ENCODE peak calls at places on chromosomes 4 and X, in seven cellular contexts. X, L, R, W, Q, Y and T are unnamed samples.

GRCh38 chrX:128698528-128698927 is 646.3 kb upstream of the ACTRT1 start:
- DNase-seq in X (no peak), L (no peak), W (no peak), R (no peak), Y (no peak), Q (no peak), T (no peak)

GRCh38 chrX:119145241-119145653 is 17.6 kb upstream of the KIAA1210 start:
- DNase-seq in Q (no peak), Y (peak), W (no peak), R (peak), L (no peak), X (no peak), T (no peak)

GRCh38 chr4:55311792-55312490 is 34.1 kb upstream of the SRD5A3 start:
- DNase-seq in Y (no peak), Q (no peak), R (no peak), L (no peak), W (no peak), X (no peak), T (no peak)

GRCh38 chr4:126821152-126821551 is 811.6 kb upstream of the INTU start:
- DNase-seq in X (no peak), R (no peak), W (no peak), Y (no peak), L (no peak), Q (no peak), T (no peak)

GRCh38 chrX:155768036-155768769 is 112.9 kb upstream of the VAMP7 start:
- DNase-seq in X (no peak), R (no peak), L (no peak), Y (no peak), Q (no peak), W (peak), T (no peak)

GRCh38 chr4:145061325-145061920 is 36.6 kb downstream of the ANAPC10 start:
- DNase-seq in L (no peak), Y (no peak), W (peak), R (peak), Q (peak), X (peak), T (peak)

GRCh38 chr4:105453550-105454201 is 20.2 kb downstream of the PPA2 start:
- DNase-seq in R (no peak), Y (no peak), X (no peak), L (no peak), Q (no peak), W (no peak), T (no peak)

GRCh38 chr4:137531951-137532868 is at the start of gene PCDH18:
- DNase-seq in W (peak), X (no peak), R (no peak), Q (no peak), L (peak), Y (peak), T (no peak)

GRCh38 chr4:70306101-70306500 is 28.7 kb upstream of the CABS1 start:
- DNase-seq in L (no peak), Y (no peak), W (no peak), X (no peak), R (no peak), Q (no peak), T (no peak)

GRCh38 chrX:149962859-149963757 is 24.8 kb upstream of the EOLA2 start:
- DNase-seq in R (peak), Y (no peak), L (peak), Q (no peak), W (peak), X (peak), T (peak)
- TF ChIP-seq SIN3A in R (no peak), Y (no peak), L (no peak), Q (no peak), W (no peak), X (no peak), T (no peak)

GRCh38 chrX:72436010-72436409 is 130.3 kb upstream of the CITED1 start:
- DNase-seq in Q (no peak), Y (no peak), W (no peak), X (no peak), L (no peak), R (no peak), T (no peak)

GRCh38 chrX:72430405-72430968 is 124.8 kb upstream of the CITED1 start:
- DNase-seq in Y (no peak), L (no peak), X (no peak), W (no peak), Q (no peak), R (no peak), T (no peak)
- TF ChIP-seq SIN3A in Y (no peak), L (no peak), X (no peak), W (no peak), Q (no peak), R (no peak), T (no peak)

GRCh38 chr4:100431416-100431815 is 86.4 kb downstream of the EMCN start:
- DNase-seq in R (no peak), X (no peak), W (no peak), L (no peak), Y (no peak), Q (no peak), T (no peak)
- TF ChIP-seq SIN3A in R (no peak), X (no peak), W (no peak), L (no peak), Y (no peak), Q (no peak), T (no peak)

DNA sequence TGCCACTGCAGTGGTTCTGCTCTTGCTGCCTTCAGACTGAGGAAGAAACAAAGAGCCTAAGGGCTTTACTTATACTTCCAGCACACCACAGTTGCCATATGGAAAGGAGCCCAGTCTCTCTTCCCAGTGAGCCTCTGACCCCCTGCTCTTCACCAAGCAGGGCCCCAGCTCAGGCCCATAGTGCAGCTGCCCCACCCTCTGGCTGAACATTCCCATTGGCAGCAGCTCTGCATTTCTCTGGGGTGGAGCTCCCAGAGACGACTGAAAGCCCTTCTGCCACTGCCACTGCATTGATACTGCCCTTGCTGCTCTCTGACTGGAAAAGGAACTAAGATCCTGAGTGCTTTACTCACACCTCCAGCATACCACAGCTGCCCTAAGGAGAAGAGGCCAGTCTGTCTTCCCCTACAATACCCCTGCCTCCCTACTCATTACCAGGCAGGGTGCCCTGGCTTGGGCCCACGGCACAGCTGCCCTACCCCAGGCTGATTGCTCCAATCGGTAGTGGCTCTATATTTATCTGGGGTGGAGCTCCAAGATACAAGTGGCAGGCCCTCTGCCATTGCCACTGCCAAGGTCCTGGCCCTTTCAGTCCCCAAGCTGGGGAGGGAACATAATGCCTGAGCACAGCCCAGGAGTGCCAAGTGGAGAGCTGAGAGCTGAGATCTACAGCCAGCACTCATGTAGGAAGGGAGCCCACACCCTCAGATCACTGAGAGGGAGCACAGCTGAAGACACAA is 36.1 kb downstream of the AWAT2 start:
- DNase-seq in W (no peak), X (no peak), Y (no peak), L (no peak), R (no peak), Q (no peak), T (no peak)
- TF ChIP-seq SIN3A in W (no peak), X (no peak), Y (no peak), L (no peak), R (no peak), Q (no peak), T (no peak)